ENCODE peak calls at places on chromosomes 7 and 10, in six cellular contexts. M is neural progenitor cell, B is mammary epithelial cell, C is fibroblast of lung, U is neuronal stem cell, O is mesendoderm. G is an unnamed sample.
A peak's percentile ranks its signal among the peaks of the same experiment; 100 is the strongest.

GRCh38 chr7:7159063-7159645 is 23.2 kb upstream of the C1GALT1 start:
- DNase-seq in M (no peak), B (no peak), C (no peak), U (no peak), O (no peak), G (peak; percentile 30)

GRCh38 chr7:134632937-134633540 is 13.6 kb upstream of the BPGM start:
- DNase-seq in M (peak; percentile 52), B (peak; percentile 57), C (peak; percentile 42), U (peak; percentile 30), O (peak; percentile 66), G (peak; percentile 66)

GRCh38 chr10:77315511-77316129 is 322.0 kb downstream of the KCNMA1 start:
- DNase-seq in M (no peak), B (no peak), C (no peak), U (no peak), O (no peak), G (no peak)

GRCh38 chr10:98402931-98403717 is 11.9 kb downstream of the PYROXD2 start:
- DNase-seq in M (no peak), B (no peak), C (no peak), U (no peak), O (no peak), G (no peak)

GRCh38 chr7:138442822-138443221 is 17.2 kb upstream of the TRIM24 start:
- DNase-seq in M (no peak), B (no peak), C (no peak), U (no peak), O (no peak), G (no peak)

GRCh38 chr10:94607111-94607510 is 61.5 kb downstream of the HELLS start:
- DNase-seq in M (no peak), B (no peak), C (no peak), U (no peak), O (no peak), G (no peak)

GRCh38 chr7:158725506-158725800 is 20.8 kb upstream of the NCAPG2 start:
- DNase-seq in M (no peak), B (no peak), C (no peak), U (no peak), O (no peak), G (no peak)

GRCh38 chr7:43439631-43440401 is 143.1 kb upstream of the STK17A start:
- DNase-seq in M (peak; percentile 82), B (peak; percentile 26), C (peak; percentile 46), U (peak; percentile 44), O (peak; percentile 89), G (peak; percentile 69)

GRCh38 chr7:44285561-44285960 is 39.8 kb downstream of the CAMK2B start:
- DNase-seq in M (no peak), B (no peak), C (no peak), U (no peak), O (no peak), G (no peak)

GRCh38 chr10:26413375-26413774 is 24.8 kb upstream of the APBB1IP start:
- DNase-seq in M (no peak), B (no peak), C (no peak), U (no peak), O (no peak), G (no peak)

GRCh38 chr7:68249611-68250010 is 1253.0 kb downstream of the TYW1 start:
- DNase-seq in M (no peak), B (no peak), C (no peak), U (no peak), O (no peak), G (no peak)
- H3K27ac ChIP-seq in M (no peak overlapping the region), B (no peak overlapping the region), C (no peak overlapping the region), U (no peak overlapping the region), O (no peak overlapping the region), G (no peak overlapping the region)

GRCh38 chr7:35024298-35024697 is 13.0 kb downstream of the DPY19L1 start:
- DNase-seq in M (no peak), B (no peak), C (no peak), U (no peak), O (no peak), G (no peak)
- H3K9ac ChIP-seq in M (no peak overlapping the region), B (no peak overlapping the region), C (no peak overlapping the region), U (no peak overlapping the region), O (no peak overlapping the region), G (no peak overlapping the region)

DNA sequence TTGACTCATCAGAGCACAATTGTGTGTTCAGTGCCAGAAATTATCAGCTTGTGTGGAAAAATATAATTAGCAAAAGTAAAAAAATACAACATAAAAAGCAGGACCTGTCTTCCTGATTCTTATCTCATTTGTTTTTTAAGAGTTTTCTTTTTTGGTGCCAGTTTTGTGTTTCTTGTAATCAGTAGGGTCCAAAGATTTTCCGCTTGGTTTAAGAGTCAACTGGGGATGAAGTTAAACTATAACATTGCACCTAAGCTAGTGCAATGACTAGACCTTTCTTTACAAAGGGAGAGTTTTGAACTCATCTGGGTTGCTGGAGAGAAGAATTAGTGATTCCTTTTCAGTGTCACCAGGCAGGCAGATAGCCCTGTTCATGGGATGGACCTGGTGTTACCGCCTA is 113.4 kb downstream of the PLPP4 start:
- DNase-seq in M (no peak), B (no peak), C (no peak), U (no peak), O (no peak), G (no peak)
- H3K27ac ChIP-seq in M (no peak overlapping the region), B (no peak overlapping the region), C (no peak overlapping the region), U (no peak overlapping the region), O (no peak overlapping the region), G (no peak overlapping the region)

GRCh38 chr10:80356563-80356999 is at the start of the genes DYDC1 and DYDC2:
- DNase-seq in M (peak; percentile 94), B (peak; percentile 45), C (peak; percentile 13), U (peak; percentile 82), O (peak; percentile 93), G (peak; percentile 30)
- H3K9ac ChIP-seq in M (no peak within 1 kb of the TSS), B (no peak within 1 kb of the TSS), C (no peak within 1 kb of the TSS), U (peak within 1 kb of the TSS; percentile 88), O (peak within 1 kb of the TSS; percentile 69), G (no peak within 1 kb of the TSS)

GRCh38 chr10:11877506-11877905 is 54.4 kb downstream of the PROSER2 start:
- DNase-seq in M (no peak), B (no peak), C (no peak), U (no peak), O (no peak), G (no peak)

GRCh38 chr10:11881028-11881476 is 57.9 kb downstream of the PROSER2 start:
- DNase-seq in M (no peak), B (no peak), C (no peak), U (no peak), O (no peak), G (no peak)

GRCh38 chr10:11878776-11879175 is 55.6 kb downstream of the PROSER2 start:
- DNase-seq in M (no peak), B (no peak), C (no peak), U (no peak), O (no peak), G (no peak)

GRCh38 chr10:11880169-11881027 is 57.2 kb downstream of the PROSER2 start:
- DNase-seq in M (no peak), B (no peak), C (no peak), U (no peak), O (peak; percentile 66), G (no peak)

GRCh38 chr10:11879387-11880168 is 56.4 kb downstream of the PROSER2 start:
- DNase-seq in M (no peak), B (no peak), C (no peak), U (no peak), O (no peak), G (no peak)
- H3K27ac ChIP-seq in M (no peak overlapping the region), B (no peak overlapping the region), C (no peak overlapping the region), U (no peak overlapping the region), O (no peak overlapping the region), G (no peak overlapping the region)

GRCh38 chr10:89263091-89263490 is 11.5 kb upstream of the LIPA start:
- DNase-seq in M (no peak), B (no peak), C (no peak), U (no peak), O (no peak), G (no peak)
- H3K9ac ChIP-seq in M (no peak overlapping the region), B (no peak overlapping the region), C (no peak overlapping the region), U (no peak overlapping the region), O (no peak overlapping the region), G (no peak overlapping the region)

G was measured in GM23248.